ENCODE peak calls at places on chromosomes 3 and 15, in five cellular contexts. U, O, F, I and X are unnamed samples.
A peak's percentile ranks its signal among the peaks of the same experiment; 100 is the strongest.

GRCh38 chr3:9398715-9399708 is 1.6 kb downstream of the SETD5 start:
- DNase-seq in I (no peak), O (no peak), F (peak; percentile 62), U (peak; percentile 58), X (peak; percentile 80)

GRCh38 chr3:71647751-71648150 is 64.2 kb upstream of the FOXP1 start:
- DNase-seq in U (no peak), O (no peak), I (no peak), F (no peak), X (no peak)

GRCh38 chr15:49265911-49266310 is 95.9 kb downstream of the GALK2 start:
- DNase-seq in F (no peak), O (no peak), I (no peak), U (no peak), X (no peak)

GRCh38 chr15:68304611-68305337 is 27.2 kb downstream of the FEM1B start:
- DNase-seq in F (no peak), O (no peak), I (no peak), U (no peak), X (peak; percentile 76)

GRCh38 chr15:82831894-82832600 is 22.6 kb downstream of the WHAMM start:
- DNase-seq in U (no peak), O (no peak), I (no peak), F (no peak), X (no peak)

GRCh38 chr3:14329116-14329830 is 73.1 kb upstream of the SLC6A6 start:
- DNase-seq in I (no peak), O (no peak), U (no peak), F (no peak), X (peak; percentile 88)

GRCh38 chr3:5298453-5298852 is 110.9 kb downstream of the EDEM1 start:
- DNase-seq in I (peak; percentile 69), F (no peak), U (no peak), O (no peak), X (no peak)

GRCh38 chr15:98000249-98001203 is 40.0 kb downstream of the ARRDC4 start:
- DNase-seq in F (no peak), U (no peak), I (no peak), O (no peak), X (no peak)

GRCh38 chr3:176590722-176591121 is 606.6 kb downstream of the TBL1XR1 start:
- DNase-seq in O (no peak), I (no peak), U (no peak), F (no peak), X (no peak)

GRCh38 chr15:67731112-67731761 is 94.1 kb upstream of the SKOR1 start:
- DNase-seq in I (no peak), O (no peak), U (no peak), F (no peak), X (peak; percentile 52)

GRCh38 chr3:195877136-195877715 is 31.1 kb downstream of the TNK2 start:
- DNase-seq in I (no peak), O (no peak), F (no peak), U (no peak), X (no peak)

GRCh38 chr3:73547427-73548036 is 77.2 kb downstream of the PDZRN3 start:
- DNase-seq in I (no peak), U (no peak), O (no peak), F (no peak), X (peak; percentile 29)

GRCh38 chr3:170423001-170423615 is 4.4 kb downstream of the CLDN11 start:
- DNase-seq in I (no peak), U (no peak), O (no peak), F (no peak), X (no peak)

GRCh38 chr3:87088984-87089841 is 98.3 kb upstream of the VGLL3 start:
- DNase-seq in F (no peak), U (peak; percentile 87), O (no peak), I (no peak), X (peak; percentile 68)

GRCh38 chr3:121481116-121481895 is 64.5 kb downstream of the POLQ start:
- DNase-seq in I (no peak), F (no peak), U (no peak), O (no peak), X (no peak)

GRCh38 chr3:148600440-148600839 is 97.3 kb upstream of the AGTR1 start:
- DNase-seq in F (peak; percentile 55), O (no peak), U (no peak), I (no peak), X (no peak)

GRCh38 chr15:62365795-62366442 is 200.8 kb upstream of the C2CD4B start:
- DNase-seq in U (no peak), F (peak; percentile 30), O (no peak), I (no peak), X (no peak)

GRCh38 chr15:92811514-92811913 is 88.6 kb upstream of the CHD2 start:
- DNase-seq in F (peak; percentile 68), I (no peak), U (peak; percentile 80), O (no peak), X (no peak)

GRCh38 chr3:155853214-155854146 is 747 bp downstream of the SLC33A1 start:
- DNase-seq in F (peak; percentile 36), U (peak; percentile 12), I (no peak), O (no peak), X (peak; percentile 60)

GRCh38 chr15:92618121-92618520 is 37.5 kb downstream of the FAM174B start:
- DNase-seq in F (no peak), O (no peak), U (no peak), I (no peak), X (no peak)

GRCh38 chr3:86996261-86996955 is 5.5 kb upstream of the VGLL3 start:
- DNase-seq in I (no peak), U (no peak), F (no peak), O (no peak), X (no peak)

GRCh38 chr3:33211444-33211843 is 7.2 kb downstream of the SUSD5 start:
- DNase-seq in O (no peak), F (no peak), I (no peak), U (peak; percentile 70), X (no peak)

GRCh38 chr3:65425880-65426279 is 612.8 kb downstream of the MAGI1 start:
- DNase-seq in F (peak; percentile 18), O (no peak), I (no peak), U (peak; percentile 12), X (peak; percentile 35)

DNA sequence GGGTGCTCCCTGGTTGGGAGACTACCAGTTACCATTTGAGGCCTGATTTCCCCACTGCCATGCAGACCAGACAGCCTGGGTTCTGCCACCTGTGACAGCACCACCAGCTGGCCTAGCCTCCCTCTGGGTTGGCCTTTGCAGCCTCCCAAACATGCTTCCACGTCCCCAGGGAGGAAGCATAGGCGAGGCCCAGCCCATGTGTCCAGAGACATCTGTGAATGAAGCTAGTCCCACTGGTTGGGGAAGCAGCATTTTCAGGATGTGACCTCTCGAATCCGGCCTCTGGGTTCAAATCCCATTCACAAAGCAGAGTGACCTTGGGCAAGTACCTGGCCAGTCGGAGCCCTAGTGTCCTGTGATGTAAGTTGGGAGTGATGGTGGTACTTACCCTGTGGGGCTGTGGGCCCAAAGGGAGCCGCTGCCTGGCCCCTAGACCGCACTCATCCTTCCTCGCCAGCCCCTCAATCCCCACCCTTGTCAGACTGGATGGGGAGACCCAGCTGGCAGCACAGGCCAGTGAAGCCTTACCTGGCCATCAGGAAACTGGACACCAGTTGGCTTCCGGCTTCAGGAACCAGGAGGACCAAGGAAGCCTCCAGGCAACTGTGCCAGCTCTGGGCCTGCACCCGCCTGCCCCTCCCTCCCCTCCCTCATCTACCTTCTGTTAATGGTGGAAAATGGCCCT is 6.0 kb downstream of the KLF15 start:
- DNase-seq in F (no peak), I (no peak), O (no peak), U (no peak), X (no peak)
- H3K4me1 ChIP-seq in F (peaks cover 54% of the 10 kb centered on the region), I (no peaks in the 10 kb centered on the region), O (peaks cover 16% of the 10 kb centered on the region), U (no peaks in the 10 kb centered on the region), X (peaks cover 6% of the 10 kb centered on the region)

GRCh38 chr3:123700791-123701712 is 116.2 kb upstream of the HACD2 start:
- DNase-seq in F (no peak), I (no peak), U (no peak), O (no peak), X (no peak)
- TF ChIP-seq JUNB in F (no peak), I (no peak), U (no peak), O (no peak), X (no peak)

GRCh38 chr3:30620402-30621360 is 14.3 kb downstream of the TGFBR2 start:
- DNase-seq in O (no peak), I (no peak), F (no peak), U (no peak), X (no peak)

GRCh38 chr3:30622047-30622545 is 15.7 kb downstream of the TGFBR2 start:
- DNase-seq in U (no peak), O (no peak), I (no peak), F (no peak), X (no peak)

GRCh38 chr3:30625541-30626438 is 19.4 kb downstream of the TGFBR2 start:
- DNase-seq in I (no peak), O (no peak), F (peak; percentile 98), U (peak; percentile 85), X (no peak)

GRCh38 chr3:30626443-30627181 is 20.2 kb downstream of the TGFBR2 start:
- DNase-seq in U (peak; percentile 64), I (no peak), O (no peak), F (no peak), X (no peak)

DNA sequence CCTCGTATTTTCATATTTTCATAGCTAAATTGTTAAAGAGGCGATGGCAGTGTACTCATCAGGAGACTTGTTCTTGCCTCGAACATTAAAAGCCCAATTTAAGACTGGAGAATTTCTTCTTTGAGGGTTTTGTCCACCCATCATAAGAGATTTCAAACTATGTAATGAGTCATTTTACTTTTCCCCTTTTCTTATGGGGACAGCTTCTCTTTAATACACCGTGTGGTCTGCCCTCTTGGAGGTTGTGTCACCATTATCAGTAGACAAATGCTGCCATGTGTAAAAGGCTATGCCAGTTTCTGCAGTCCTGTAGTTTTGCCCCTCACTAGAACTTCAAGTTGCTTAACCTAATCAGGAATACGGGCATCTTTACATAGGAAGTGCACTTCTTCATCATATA is 17.0 kb downstream of the TGFBR2 start:
- DNase-seq in F (no peak), U (no peak), O (no peak), I (no peak), X (no peak)
- H3K4me1 ChIP-seq in F (peaks cover 100% of the 10 kb centered on the region), U (peaks cover 92% of the 10 kb centered on the region), O (no peaks in the 10 kb centered on the region), I (no peaks in the 10 kb centered on the region), X (peaks cover 24% of the 10 kb centered on the region)

DNA sequence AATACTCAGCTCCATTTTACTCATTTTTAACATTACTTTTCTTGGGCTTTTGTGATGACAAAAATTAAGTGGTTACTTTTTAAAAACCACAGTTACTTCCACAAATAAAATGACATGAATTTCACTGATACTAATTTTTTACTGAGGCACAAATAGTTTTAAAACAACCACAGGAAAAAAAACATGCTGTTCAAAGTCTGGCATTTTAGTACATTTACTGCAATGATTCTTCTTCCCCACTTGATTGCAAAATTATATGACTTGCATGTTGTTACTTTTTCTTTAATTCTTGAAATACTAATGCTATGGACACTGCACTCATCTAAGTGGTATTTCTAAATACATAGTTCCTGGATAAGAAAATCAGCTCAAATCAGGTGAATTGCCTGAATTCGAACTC is 24.8 kb upstream of the SLMAP start:
- DNase-seq in O (no peak), F (no peak), U (no peak), I (no peak), X (no peak)
- TF ChIP-seq JUNB in O (no peak), F (no peak), U (no peak), I (no peak), X (no peak)

GRCh38 chr3:24482306-24482705 is 12.3 kb downstream of the THRB start:
- DNase-seq in U (no peak), O (no peak), F (no peak), I (no peak), X (no peak)
- H3K4me1 ChIP-seq in U (peaks cover 4% of the 10 kb centered on the region), O (no peaks in the 10 kb centered on the region), F (peaks cover 30% of the 10 kb centered on the region), I (no peaks in the 10 kb centered on the region), X (peaks cover 13% of the 10 kb centered on the region)

DNA sequence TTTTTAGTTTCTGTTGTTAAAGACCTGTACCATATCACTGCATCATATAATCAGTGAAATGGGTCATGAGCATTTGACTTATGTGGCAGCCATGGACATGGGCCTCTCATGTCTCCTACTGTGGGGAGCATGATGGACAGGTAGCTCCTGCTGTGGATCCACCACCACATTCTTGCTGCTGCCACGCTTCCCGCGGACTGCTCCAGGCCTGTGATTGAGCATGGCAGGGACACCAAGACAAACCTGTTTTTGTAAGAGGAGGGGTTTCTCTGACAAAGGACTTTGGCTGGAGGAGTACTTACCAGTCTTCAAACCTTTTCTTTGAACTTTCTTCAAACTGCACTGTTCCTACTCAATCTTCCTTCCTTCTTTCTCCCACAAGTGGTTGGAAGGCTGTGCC is 17.9 kb upstream of the P2RY14 start:
- DNase-seq in F (no peak), O (no peak), I (no peak), U (no peak), X (peak; percentile 48)
- TF ChIP-seq JUNB in F (no peak), O (no peak), I (no peak), U (no peak), X (no peak)